ENCODE peak calls at places on chromosome X, in five cellular contexts. B is epithelial cell of prostate; O is mucosa of gallbladder; N is activated naive CD4-positive, alpha-beta T cell treated with anti-CD3 and anti-CD28 coated beads, Interleukin-2, amount 10 ng/mL, durations not matched to agents 7 days and 5 days; Y is HTR-8/SVneo. S is an unnamed sample.

GRCh38 chrX:18769812-18770573 is 62.5 kb downstream of the PPEF1 start:
- DNase-seq in Y (no peak), N (no peak), O (no peak), B (no peak), S (no peak)

GRCh38 chrX:19836337-19836736 is 51.1 kb downstream of the SH3KBP1 start:
- DNase-seq in Y (no peak), O (no peak), N (no peak), B (no peak), S (peak; percentile 71)

GRCh38 chrX:150421816-150422215 is 58.7 kb downstream of the MAMLD1 start:
- DNase-seq in O (no peak), B (no peak), N (no peak), Y (no peak), S (no peak)

GRCh38 chrX:71256051-71256450 is 2.1 kb upstream of the ZMYM3 start:
- DNase-seq in Y (no peak), B (no peak), O (no peak), N (no peak), S (no peak)

GRCh38 chrX:150062292-150063137 is 124.2 kb upstream of the EOLA2 start:
- DNase-seq in Y (peak; percentile 12), O (no peak), N (no peak), B (no peak), S (peak; percentile 17)

GRCh38 chrX:31209005-31209612 is 137.3 kb upstream of the FTHL17 start:
- DNase-seq in Y (peak; percentile 25), N (no peak), O (no peak), B (no peak), S (no peak)

GRCh38 chrX:8845060-8845459 is 43.9 kb upstream of the FAM9A start:
- DNase-seq in Y (peak; percentile 29), N (no peak), O (no peak), B (no peak), S (no peak)

GRCh38 chrX:129825746-129826505 is 17.8 kb downstream of the ZDHHC9 start:
- DNase-seq in B (no peak), Y (no peak), N (peak; percentile 31), O (peak; percentile 21), S (no peak)

GRCh38 chrX:22110729-22111494 is 78.8 kb downstream of the PHEX start:
- DNase-seq in O (peak; percentile 25), B (no peak), N (no peak), Y (no peak), S (no peak)

GRCh38 chrX:135476378-135476777 is 44.1 kb upstream of the INTS6L start:
- DNase-seq in Y (no peak), B (no peak), O (no peak), N (no peak), S (no peak)